ENCODE peak calls at places on chromosomes 13 and 19, in seven cellular contexts. Q is coronary artery, G is left ventricle myocardium inferior, F is dorsolateral prefrontal cortex, N is astrocyte of the spinal cord, C is HL-60, V is nephron progenitor cell. A is an unnamed sample.
A peak's percentile ranks its signal among the peaks of the same experiment; 100 is the strongest.

GRCh38 chr19:51830263-51830662 is 35.3 kb downstream of the FPR3 start:
- DNase-seq in F (no peak), Q (no peak), N (no peak), G (no peak), V (no peak), C (peak; percentile 70), A (no peak)

GRCh38 chr13:97387487-97388353 is 46.2 kb upstream of the RAP2A start:
- DNase-seq in C (no peak), Q (no peak), G (no peak), N (no peak), V (no peak), F (no peak), A (no peak)

GRCh38 chr19:46849610-46850009 is 1.0 kb downstream of the AP2S1 start:
- DNase-seq in C (no peak), G (no peak), F (no peak), N (no peak), Q (peak; percentile 72), V (peak; percentile 43), A (no peak)

GRCh38 chr13:112724788-112725345 is 35.0 kb downstream of the ATP11A start:
- DNase-seq in F (no peak), Q (no peak), G (no peak), C (no peak), V (no peak), N (no peak), A (no peak)

GRCh38 chr13:38624822-38625221 is 62.1 kb upstream of the FREM2 start:
- DNase-seq in F (no peak), C (no peak), V (no peak), N (no peak), G (no peak), Q (no peak), A (no peak)

GRCh38 chr19:43526884-43527859 is at the start of gene ETHE1:
- DNase-seq in V (peak; percentile 90), C (peak; percentile 41), F (peak; percentile 77), Q (peak; percentile 91), G (peak; percentile 88), N (peak; percentile 49), A (peak; percentile 88)

GRCh38 chr13:23792680-23793079 is 96.5 kb downstream of the MIPEP start:
- DNase-seq in Q (no peak), C (no peak), V (no peak), N (no peak), F (no peak), G (no peak), A (no peak)

GRCh38 chr19:6216236-6216995 is 63.4 kb downstream of the MLLT1 start:
- DNase-seq in F (no peak), G (no peak), N (no peak), V (no peak), Q (no peak), C (no peak), A (no peak)

GRCh38 chr13:98055623-98056022 is 87.3 kb upstream of the FARP1 start:
- DNase-seq in C (no peak), N (no peak), G (no peak), F (no peak), Q (no peak), V (no peak), A (no peak)

GRCh38 chr13:92175330-92175729 is 776.9 kb downstream of the GPC5 start:
- DNase-seq in N (peak; percentile 82), Q (no peak), G (no peak), F (no peak), V (peak; percentile 16), C (no peak), A (peak; percentile 10)

GRCh38 chr19:18156841-18157464 is 4.0 kb downstream of the PIK3R2 start:
- DNase-seq in G (peak; percentile 86), V (no peak), F (peak; percentile 76), N (peak; percentile 87), Q (no peak), C (no peak), A (no peak)

GRCh38 chr13:30895773-30896172 is 10.3 kb upstream of the MEDAG start:
- DNase-seq in C (no peak), V (no peak), G (peak; percentile 52), Q (peak; percentile 92), F (no peak), N (peak; percentile 87), A (no peak)

GRCh38 chr13:89375839-89376238 is 1704.7 kb downstream of the SLITRK5 start:
- DNase-seq in N (peak; percentile 80), G (no peak), Q (no peak), C (no peak), F (no peak), V (no peak), A (no peak)

GRCh38 chr13:109517516-109517915 is 268.9 kb downstream of the IRS2 start:
- DNase-seq in C (no peak), V (no peak), G (no peak), F (no peak), Q (no peak), N (peak; percentile 16), A (no peak)

GRCh38 chr13:24693862-24694471 is 13.8 kb downstream of the ATP12A start:
- DNase-seq in N (peak; percentile 30), C (peak; percentile 59), G (no peak), V (peak; percentile 61), F (no peak), Q (no peak), A (peak; percentile 79)

GRCh38 chr13:73970413-73971055 is 163.7 kb downstream of the KLF12 start:
- DNase-seq in C (no peak), V (no peak), Q (no peak), F (peak; percentile 79), G (no peak), N (peak; percentile 24), A (no peak)

GRCh38 chr19:11359421-11359820 is 4.2 kb downstream of the PLPPR2 start:
- DNase-seq in G (no peak), Q (no peak), V (no peak), F (no peak), C (no peak), N (no peak), A (no peak)

GRCh38 chr13:52449323-52450011 is 967 bp downstream of the VPS36 start:
- DNase-seq in C (no peak), N (no peak), G (no peak), V (no peak), F (no peak), Q (no peak), A (no peak)

GRCh38 chr19:43562211-43562697 is 13.1 kb downstream of the XRCC1 start:
- DNase-seq in N (no peak), V (no peak), Q (no peak), C (no peak), G (no peak), F (no peak), A (no peak)

GRCh38 chr13:36915106-36915505 is 4.9 kb downstream of the SMAD9 start:
- DNase-seq in V (no peak), G (no peak), C (no peak), Q (no peak), N (no peak), F (no peak), A (no peak)

GRCh38 chr19:44626067-44626624 is 12.8 kb downstream of the IGSF23 start:
- DNase-seq in G (no peak), V (no peak), Q (no peak), F (no peak), N (peak; percentile 94), C (no peak), A (no peak)

GRCh38 chr13:105389373-105389772 is 1146.1 kb downstream of the EFNB2 start:
- DNase-seq in V (no peak), Q (no peak), G (no peak), N (no peak), F (no peak), C (no peak), A (no peak)

GRCh38 chr13:40637644-40638043 is 28.8 kb downstream of the FOXO1 start:
- DNase-seq in C (no peak), F (no peak), G (no peak), V (no peak), N (no peak), Q (no peak), A (no peak)

GRCh38 chr13:79246575-79246949 is 159.5 kb downstream of the RBM26 start:
- DNase-seq in V (no peak), Q (no peak), F (no peak), C (no peak), G (no peak), N (no peak), A (no peak)
- TF ChIP-seq CTCF in V (no peak), Q (no peak), F (no peak), C (no peak), G (no peak), N (no peak), A (peak; percentile 47)

DNA sequence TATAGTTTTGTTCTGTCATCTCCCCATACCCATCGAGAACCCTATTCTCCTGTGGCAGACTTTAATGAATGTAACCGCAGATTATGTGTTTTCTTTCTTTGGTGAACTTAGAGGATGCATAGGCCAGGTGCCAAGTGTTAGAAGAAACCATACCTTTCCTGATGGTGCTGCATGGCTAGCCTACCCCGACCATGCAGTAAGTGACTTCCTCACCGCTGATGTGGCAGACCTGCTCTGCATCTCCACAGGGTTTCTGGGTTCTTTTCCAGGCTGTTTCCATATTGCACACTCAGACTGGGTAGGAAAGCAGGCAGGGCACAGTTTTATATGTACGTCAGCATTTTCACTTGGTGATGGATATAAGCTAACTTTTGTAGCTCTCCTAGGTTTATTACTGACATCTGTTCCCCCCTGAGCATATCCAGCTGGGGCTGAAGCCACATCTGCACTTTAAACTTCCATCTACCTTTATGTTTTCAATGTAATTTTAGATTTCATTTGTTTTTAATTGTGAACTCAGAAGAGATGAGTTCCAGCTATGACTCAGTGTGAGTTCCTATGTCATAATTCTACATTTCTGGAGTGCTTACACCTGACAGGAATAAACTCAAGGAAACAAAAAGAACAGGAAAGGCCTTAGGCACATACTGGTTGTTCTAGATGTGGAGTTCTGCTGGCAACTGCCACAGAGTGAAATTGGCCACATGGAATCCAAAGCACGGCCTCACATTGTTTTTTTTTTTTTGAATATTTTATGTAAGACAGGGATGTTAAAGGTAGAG is 42.4 kb downstream of the LRCH1 start:
- DNase-seq in V (no peak), C (no peak), Q (no peak), N (no peak), F (no peak), G (no peak), A (no peak)
- TF ChIP-seq CTCF in V (no peak), C (no peak), Q (no peak), N (no peak), F (no peak), G (no peak), A (no peak)

GRCh38 chr19:53659292-53659691 is 27.5 kb downstream of the DPRX start:
- DNase-seq in V (peak; percentile 15), F (no peak), Q (no peak), C (no peak), N (no peak), G (no peak), A (no peak)
- TF ChIP-seq CTCF in V (peak; percentile 36), F (peak; percentile 48), Q (no peak), C (no peak), N (no peak), G (peak; percentile 54), A (no peak)

DNA sequence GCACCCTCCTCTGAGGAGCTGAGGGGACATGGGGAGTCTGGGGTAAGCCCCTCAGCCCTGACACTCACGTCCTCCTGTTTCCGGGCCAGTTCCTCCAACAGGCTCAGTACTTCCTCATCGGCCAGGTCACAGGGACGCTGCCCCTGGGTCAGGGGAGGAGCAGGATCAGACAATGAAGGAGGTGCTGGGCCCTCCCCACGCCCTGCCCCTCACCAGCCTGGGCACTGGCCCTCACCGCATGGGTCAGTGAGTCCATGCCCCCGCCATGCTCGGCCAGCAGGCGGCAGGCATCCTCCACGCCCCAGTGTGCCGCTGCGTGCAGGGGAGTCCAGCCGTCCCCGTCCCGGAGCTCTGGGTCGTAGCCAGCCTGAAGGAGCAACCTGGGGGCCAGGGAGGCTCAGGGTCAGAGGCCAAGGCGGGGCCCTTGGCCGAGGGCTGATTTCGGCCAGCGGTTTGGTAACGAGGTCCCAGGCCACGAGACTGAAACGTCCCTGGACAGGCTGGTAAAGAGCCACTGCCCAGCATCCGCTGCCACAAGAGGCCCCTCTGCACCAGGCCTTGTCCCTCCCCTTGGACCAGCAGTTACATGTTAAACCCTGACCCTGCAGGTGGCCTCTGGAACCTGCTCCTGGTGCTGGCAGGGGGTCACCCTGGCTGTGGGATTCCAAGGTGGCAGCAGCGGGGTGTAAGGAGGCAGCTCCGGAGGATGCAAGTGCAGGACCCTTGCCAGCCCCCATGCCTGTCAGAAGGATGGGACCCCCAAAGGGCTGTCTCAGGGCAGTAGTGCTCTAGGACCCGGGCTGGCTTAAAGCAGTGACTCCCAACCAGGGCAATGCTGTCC is 18.5 kb downstream of the PPP1R12C start:
- DNase-seq in G (no peak), Q (no peak), C (peak; percentile 47), F (no peak), V (peak; percentile 28), N (no peak), A (no peak)
- TF ChIP-seq CTCF in G (peak; percentile 10), Q (no peak), C (peak; percentile 7), F (no peak), V (peak; percentile 16), N (peak; percentile 10), A (peak; percentile 12)

A was measured in GM10248.